ENCODE peak calls at places on chromosomes 3 and 15, in eight cellular contexts. S, J, Y, T, N, B, F and R are unnamed samples.
A peak's percentile ranks its signal among the peaks of the same experiment; 100 is the strongest.

GRCh38 chr3:45807133-45807532 is 10.8 kb upstream of the SLC6A20 start:
- DNase-seq in T (no peak), N (no peak), J (no peak), F (no peak), S (no peak), Y (no peak), B (no peak), R (no peak)

GRCh38 chr15:101501703-101502373 is 12.3 kb upstream of the PCSK6 start:
- DNase-seq in J (peak; percentile 89), Y (peak; percentile 68), T (peak; percentile 45), F (peak; percentile 36), S (peak; percentile 28), B (no peak), N (peak; percentile 51), R (peak; percentile 26)

GRCh38 chr3:16247282-16248058 is 17.3 kb downstream of the DPH3 start:
- DNase-seq in N (peak; percentile 52), J (peak; percentile 79), F (peak; percentile 49), T (peak; percentile 91), S (peak; percentile 80), B (peak; percentile 71), Y (peak; percentile 92), R (peak; percentile 43)

GRCh38 chr3:61858054-61858453 is 296.7 kb downstream of the PTPRG start:
- DNase-seq in B (no peak), T (peak; percentile 67), F (no peak), Y (no peak), N (no peak), S (no peak), J (no peak), R (no peak)

GRCh38 chr3:143436231-143436930 is 316.8 kb downstream of the CHST2 start:
- DNase-seq in B (no peak), T (peak; percentile 33), F (no peak), S (no peak), N (no peak), Y (no peak), J (no peak), R (no peak)

GRCh38 chr3:172194702-172195392 is 155.5 kb downstream of the FNDC3B start:
- DNase-seq in S (peak; percentile 68), B (no peak), J (no peak), F (no peak), T (peak; percentile 69), N (no peak), Y (no peak), R (no peak)

GRCh38 chr15:69346112-69346511 is 47.4 kb downstream of the PAQR5 start:
- DNase-seq in F (no peak), B (no peak), J (no peak), N (no peak), Y (no peak), T (peak; percentile 35), S (peak; percentile 9), R (no peak)

GRCh38 chr3:188635258-188636038 is 481.5 kb downstream of the LPP start:
- DNase-seq in B (no peak), S (peak; percentile 24), F (no peak), T (peak; percentile 60), Y (no peak), N (no peak), J (no peak), R (no peak)

GRCh38 chr15:68429691-68430470 is 2.1 kb downstream of the ITGA11 start:
- DNase-seq in N (no peak), F (no peak), Y (no peak), J (peak; percentile 8), B (no peak), T (no peak), S (no peak), R (no peak)

GRCh38 chr15:30918366-30918765 is 14.7 kb downstream of the FAN1 start:
- DNase-seq in B (no peak), N (no peak), T (no peak), F (no peak), S (no peak), J (no peak), Y (no peak), R (no peak)

GRCh38 chr15:30921781-30922371 is 18.2 kb downstream of the FAN1 start:
- DNase-seq in J (peak; percentile 43), B (no peak), N (no peak), S (no peak), Y (no peak), T (no peak), F (no peak), R (no peak)

GRCh38 chr15:30917675-30918074 is 14.0 kb downstream of the FAN1 start:
- DNase-seq in T (no peak), B (no peak), Y (no peak), N (no peak), S (no peak), J (no peak), F (no peak), R (no peak)

GRCh38 chr15:30921106-30921505 is 17.4 kb downstream of the FAN1 start:
- DNase-seq in B (no peak), N (no peak), T (no peak), Y (no peak), S (no peak), J (no peak), F (no peak), R (no peak)

GRCh38 chr15:30919877-30920550 is 16.3 kb downstream of the FAN1 start:
- DNase-seq in F (no peak), N (no peak), B (no peak), S (no peak), Y (no peak), T (no peak), J (no peak), R (no peak)
- TF ChIP-seq CTCF in F (no peak), N (no peak), B (no peak), S (no peak), Y (no peak), T (no peak), J (no peak), R (no peak)

DNA sequence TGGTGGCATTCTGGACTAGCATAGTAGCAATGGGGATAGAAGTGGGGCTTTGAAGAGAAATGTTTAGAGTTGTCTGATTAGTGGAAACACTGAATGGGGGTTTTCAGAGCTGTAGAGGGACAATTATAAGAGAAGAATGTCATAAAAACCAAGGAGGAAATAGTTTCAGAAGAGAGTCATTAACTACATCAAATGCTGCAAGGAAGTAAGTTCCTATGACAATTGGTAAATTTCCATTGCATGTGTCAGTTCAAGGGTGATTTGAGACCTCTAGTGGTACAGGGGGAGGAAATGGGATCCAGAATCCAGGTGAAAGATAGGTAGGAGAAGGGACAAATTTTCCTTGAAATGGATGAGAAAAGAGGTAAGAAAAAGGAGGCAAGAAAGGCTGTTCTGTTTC is 68.3 kb upstream of the TBC1D5 start:
- DNase-seq in Y (no peak), T (peak; percentile 21), J (no peak), B (no peak), N (no peak), S (no peak), F (no peak), R (no peak)
- TF ChIP-seq CTCF in Y (peak; percentile 31), T (peak; percentile 26), J (peak; percentile 51), B (no peak), N (peak; percentile 16), S (peak; percentile 38), F (no peak), R (no peak)

GRCh38 chr15:51692154-51692553 is 10.9 kb downstream of the SCG3 start:
- DNase-seq in B (no peak), S (no peak), T (no peak), Y (no peak), N (no peak), J (no peak), F (no peak), R (no peak)

GRCh38 chr15:51687565-51687964 is 6.3 kb downstream of the SCG3 start:
- DNase-seq in Y (no peak), F (no peak), B (no peak), S (no peak), J (no peak), T (no peak), N (no peak), R (no peak)

DNA sequence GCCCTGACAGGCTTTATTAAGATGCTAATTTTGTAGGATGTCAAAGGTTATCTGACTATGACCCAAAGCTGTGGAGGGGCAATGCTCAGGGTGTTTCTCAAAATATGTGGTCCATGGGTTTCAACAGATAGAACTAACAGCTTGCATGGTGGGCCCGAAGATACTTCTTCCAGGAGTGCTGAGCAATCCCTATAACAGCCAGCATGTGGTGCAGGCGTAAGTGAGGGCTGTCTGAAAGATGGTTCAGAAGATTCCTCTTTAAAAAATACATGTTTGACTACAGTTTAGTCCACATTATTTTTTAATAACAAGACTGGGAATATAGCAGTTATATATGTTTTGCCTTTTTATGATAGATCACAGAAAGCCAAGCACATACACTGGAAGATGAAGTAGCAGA is 7.6 kb downstream of the SCG3 start:
- DNase-seq in N (no peak), F (no peak), Y (no peak), T (no peak), J (no peak), S (no peak), B (no peak), R (no peak)
- TF ChIP-seq CTCF in N (no peak), F (no peak), Y (no peak), T (peak; percentile 35), J (peak; percentile 46), S (peak; percentile 31), B (no peak), R (no peak)

GRCh38 chr3:126341755-126342150 is 15.5 kb downstream of the KLF15 start:
- DNase-seq in N (no peak), S (no peak), F (no peak), T (no peak), J (no peak), Y (no peak), B (no peak), R (no peak)
- TF ChIP-seq CTCF in N (no peak), S (no peak), F (no peak), T (no peak), J (no peak), Y (no peak), B (no peak), R (no peak)

DNA sequence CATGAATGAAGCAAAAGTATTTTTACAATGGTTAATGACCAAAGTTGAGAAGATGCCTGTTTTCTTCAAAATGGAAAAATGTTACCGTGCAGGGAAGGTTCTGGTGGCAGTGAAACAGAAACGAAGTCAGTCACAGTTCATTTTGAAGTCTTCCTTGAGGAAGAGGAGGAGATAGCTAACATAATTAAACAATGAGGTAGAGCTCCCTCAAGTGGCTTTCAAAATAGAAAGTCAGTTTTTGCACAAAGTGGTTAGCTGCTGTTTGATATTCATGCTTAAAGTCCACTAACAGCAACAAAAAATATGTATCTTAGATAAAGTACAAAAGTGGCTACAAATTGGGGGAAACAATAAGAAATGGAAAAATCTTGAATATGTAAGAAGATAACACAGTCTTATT is 87.3 kb downstream of the TFG start:
- DNase-seq in S (no peak), N (no peak), Y (peak; percentile 8), F (no peak), T (peak; percentile 50), J (no peak), B (no peak), R (no peak)
- TF ChIP-seq CTCF in S (peak; percentile 33), N (peak; percentile 50), Y (peak; percentile 46), F (no peak), T (peak; percentile 46), J (peak; percentile 56), B (peak; percentile 14), R (no peak)